ENCODE peak calls at places on chromosomes 13 and 19, in eight cellular contexts. W is coronary artery; G is AML-193; V is stimulated activated CD8-positive, alpha-beta memory T cell treated with anti-CD3 and anti-CD28 coated beads, Interleukin-7, amount 100 ng/mL, for 1 hour; O is SK-N-SH; D is LoVo; Q is amniotic stem cell; U is omental fat pad. Y is an unnamed sample.

GRCh38 chr13:112664501-112665203 is 25.2 kb upstream of the ATP11A start:
- DNase-seq in Q (no peak), V (no peak), W (no peak), D (no peak), G (no peak), O (no peak), U (no peak), Y (no peak)

GRCh38 chr13:105059786-105060185 is 1475.7 kb downstream of the EFNB2 start:
- DNase-seq in G (no peak), Q (no peak), V (no peak), D (no peak), U (no peak), O (no peak), W (no peak), Y (no peak)

GRCh38 chr19:27740396-27740795 is 1472.6 kb downstream of the UQCRFS1 start:
- DNase-seq in O (no peak), W (peak), G (no peak), V (no peak), D (no peak), U (no peak), Q (no peak), Y (no peak)

GRCh38 chr13:51178456-51179074 is 43.6 kb upstream of the FAM124A start:
- DNase-seq in O (no peak), G (no peak), V (no peak), D (no peak), W (no peak), U (no peak), Q (no peak), Y (no peak)

GRCh38 chr13:106561551-106562170 is 6.3 kb downstream of the ARGLU1 start:
- DNase-seq in U (no peak), W (no peak), O (no peak), Q (no peak), V (no peak), G (no peak), D (no peak), Y (no peak)

GRCh38 chr13:38687246-38688229 is 661 bp downstream of the FREM2 start:
- DNase-seq in U (no peak), G (no peak), Q (no peak), D (no peak), W (no peak), V (no peak), O (peak), Y (peak)

GRCh38 chr13:51823351-51823750 is 19.4 kb upstream of the DHRS12 start:
- DNase-seq in W (no peak), U (no peak), Q (no peak), V (no peak), D (no peak), G (no peak), O (no peak), Y (no peak)

GRCh38 chr19:6481541-6482342 is at the start of gene DENND1C:
- DNase-seq in Q (no peak), V (peak), W (no peak), U (no peak), O (peak), G (peak), D (no peak), Y (no peak)

GRCh38 chr13:45861352-45861751 is 9.8 kb upstream of the SIAH3 start:
- DNase-seq in D (no peak), Q (no peak), G (no peak), O (no peak), V (no peak), W (no peak), U (no peak), Y (no peak)

GRCh38 chr19:1133471-1133929 is 29.7 kb downstream of the GPX4 start:
- DNase-seq in O (peak), W (no peak), D (no peak), Q (no peak), G (no peak), V (peak), U (no peak), Y (no peak)

GRCh38 chr19:8609210-8610040 is 1.1 kb downstream of the ADAMTS10 start:
- DNase-seq in U (peak), W (no peak), G (peak), Q (no peak), V (no peak), D (no peak), O (peak), Y (no peak)

GRCh38 chr19:48170817-48171347 is 402 bp downstream of the ZSWIM9 start:
- DNase-seq in G (no peak), D (no peak), O (peak), V (no peak), U (no peak), Q (no peak), W (no peak), Y (no peak)

GRCh38 chr19:56294557-56294956 is 20.1 kb downstream of the ZSCAN5A start:
- DNase-seq in Q (no peak), G (no peak), V (no peak), D (no peak), U (no peak), W (no peak), O (no peak), Y (no peak)

GRCh38 chr13:97423300-97424045 is 10.5 kb upstream of the RAP2A start:
- DNase-seq in O (no peak), V (no peak), W (no peak), Q (no peak), G (no peak), D (no peak), U (no peak), Y (no peak)

GRCh38 chr13:48043789-48044503 is 6.4 kb downstream of the NUDT15 start:
- DNase-seq in G (no peak), D (no peak), O (no peak), Q (no peak), U (no peak), W (no peak), V (no peak), Y (no peak)

GRCh38 chr19:45440873-45441654 is 17.3 kb upstream of the ERCC1 start:
- DNase-seq in U (no peak), Q (no peak), V (no peak), W (no peak), G (no peak), O (no peak), D (no peak), Y (no peak)

GRCh38 chr19:54102421-54103169 is at the start of gene NDUFA3:
- DNase-seq in W (peak), Q (peak), V (peak), O (peak), D (peak), G (peak), U (peak), Y (peak)